ENCODE peak calls at places on chromosome X, in four cellular contexts. One of them, this sample, is unnamed.

GRCh38 chrX:136147966-136148365 is 633 bp downstream of the FHL1 start:
- DNase-seq in cerebellum: no peak
- DNase-seq in ecto neural progenitor cell: no peak
- DNase-seq in Ammon's horn: no peak
- DNase-seq in this sample: no peak

GRCh38 chrX:17375361-17375630 is 296 bp downstream of the NHS start:
- DNase-seq in cerebellum: no peak
- DNase-seq in ecto neural progenitor cell: no peak
- DNase-seq in Ammon's horn: no peak
- DNase-seq in this sample: no peak

GRCh38 chrX:53239474-53239873 is 14.5 kb upstream of the KDM5C start:
- DNase-seq in cerebellum: no peak
- DNase-seq in ecto neural progenitor cell: no peak
- DNase-seq in Ammon's horn: no peak
- DNase-seq in this sample: no peak

GRCh38 chrX:113980953-113981352 is 602.9 kb upstream of the HTR2C start:
- DNase-seq in cerebellum: no peak
- DNase-seq in ecto neural progenitor cell: no peak
- DNase-seq in Ammon's horn: no peak
- DNase-seq in this sample: no peak

GRCh38 chrX:140762061-140762460 is 52.5 kb downstream of the LINC00632 start:
- DNase-seq in cerebellum: peak; percentile 43
- DNase-seq in ecto neural progenitor cell: peak; percentile 48
- DNase-seq in Ammon's horn: peak; percentile 59
- DNase-seq in this sample: no peak

GRCh38 chrX:81336455-81337144 is 134.7 kb downstream of the SH3BGRL start:
- DNase-seq in cerebellum: no peak
- DNase-seq in ecto neural progenitor cell: no peak
- DNase-seq in Ammon's horn: no peak
- DNase-seq in this sample: no peak

GRCh38 chrX:25597561-25597960 is 540.6 kb upstream of the MAGEB18 start:
- DNase-seq in cerebellum: no peak
- DNase-seq in ecto neural progenitor cell: no peak
- DNase-seq in Ammon's horn: no peak
- DNase-seq in this sample: no peak

GRCh38 chrX:103613362-103613761 is 5.6 kb downstream of the TCEAL3 start:
- DNase-seq in cerebellum: no peak
- DNase-seq in ecto neural progenitor cell: no peak
- DNase-seq in Ammon's horn: no peak
- DNase-seq in this sample: no peak

GRCh38 chrX:87634361-87634760 is 116.8 kb downstream of the KLHL4 start:
- DNase-seq in cerebellum: no peak
- DNase-seq in ecto neural progenitor cell: no peak
- DNase-seq in Ammon's horn: no peak
- DNase-seq in this sample: no peak